ENCODE peak calls at places on chromosomes 4 and X, in ten cellular contexts. One of them, this sample, is unnamed.

GRCh38 chr4:13493793-13494192 is 9.7 kb upstream of the RAB28 start:
- DNase-seq in EH: no peak
- DNase-seq in glomerular endothelial cell: no peak
- DNase-seq in brain microvascular endothelial cell: no peak
- DNase-seq in OCI-LY7: no peak
- DNase-seq in ureter: no peak
- DNase-seq in iPS DF 6.9: no peak
- DNase-seq in stimulated activated CD4-positive, alpha-beta T cell treated with anti-CD3 and anti-CD28 coated beads, Interleukin-1b, Interleukin-23, amount 100 ng/mL, for 1 hour: no peak
- DNase-seq in NCI-H1092: no peak
- DNase-seq in retina: no peak
- DNase-seq in this sample: no peak

GRCh38 chr4:82005153-82005552 is 368.6 kb downstream of the HNRNPD start:
- DNase-seq in EH: no peak
- DNase-seq in glomerular endothelial cell: peak
- DNase-seq in brain microvascular endothelial cell: no peak
- DNase-seq in OCI-LY7: no peak
- DNase-seq in ureter: no peak
- DNase-seq in iPS DF 6.9: no peak
- DNase-seq in stimulated activated CD4-positive, alpha-beta T cell treated with anti-CD3 and anti-CD28 coated beads, Interleukin-1b, Interleukin-23, amount 100 ng/mL, for 1 hour: no peak
- DNase-seq in NCI-H1092: no peak
- DNase-seq in retina: no peak
- DNase-seq in this sample: no peak

GRCh38 chrX:49970699-49971098 is 48.3 kb downstream of the CLCN5 start:
- DNase-seq in EH: no peak
- DNase-seq in glomerular endothelial cell: no peak
- DNase-seq in brain microvascular endothelial cell: no peak
- DNase-seq in OCI-LY7: no peak
- DNase-seq in ureter: no peak
- DNase-seq in iPS DF 6.9: no peak
- DNase-seq in stimulated activated CD4-positive, alpha-beta T cell treated with anti-CD3 and anti-CD28 coated beads, Interleukin-1b, Interleukin-23, amount 100 ng/mL, for 1 hour: no peak
- DNase-seq in NCI-H1092: no peak
- DNase-seq in retina: no peak
- DNase-seq in this sample: no peak

GRCh38 chr4:3707423-3708102 is 58.6 kb upstream of the ADRA2C start:
- DNase-seq in EH: peak
- DNase-seq in glomerular endothelial cell: no peak
- DNase-seq in brain microvascular endothelial cell: no peak
- DNase-seq in OCI-LY7: no peak
- DNase-seq in ureter: no peak
- DNase-seq in iPS DF 6.9: no peak
- DNase-seq in stimulated activated CD4-positive, alpha-beta T cell treated with anti-CD3 and anti-CD28 coated beads, Interleukin-1b, Interleukin-23, amount 100 ng/mL, for 1 hour: no peak
- DNase-seq in NCI-H1092: no peak
- DNase-seq in retina: no peak
- DNase-seq in this sample: no peak

GRCh38 chr4:116599859-116600258 is 485.5 kb downstream of the TRAM1L1 start:
- DNase-seq in EH: no peak
- DNase-seq in glomerular endothelial cell: no peak
- DNase-seq in brain microvascular endothelial cell: no peak
- DNase-seq in OCI-LY7: peak
- DNase-seq in ureter: no peak
- DNase-seq in iPS DF 6.9: peak
- DNase-seq in stimulated activated CD4-positive, alpha-beta T cell treated with anti-CD3 and anti-CD28 coated beads, Interleukin-1b, Interleukin-23, amount 100 ng/mL, for 1 hour: no peak
- DNase-seq in NCI-H1092: no peak
- DNase-seq in retina: no peak
- DNase-seq in this sample: no peak

GRCh38 chrX:69010339-69010738 is 154.9 kb downstream of the PJA1 start:
- DNase-seq in EH: no peak
- DNase-seq in glomerular endothelial cell: no peak
- DNase-seq in brain microvascular endothelial cell: no peak
- DNase-seq in OCI-LY7: no peak
- DNase-seq in ureter: peak
- DNase-seq in iPS DF 6.9: no peak
- DNase-seq in stimulated activated CD4-positive, alpha-beta T cell treated with anti-CD3 and anti-CD28 coated beads, Interleukin-1b, Interleukin-23, amount 100 ng/mL, for 1 hour: no peak
- DNase-seq in NCI-H1092: no peak
- DNase-seq in retina: no peak
- DNase-seq in this sample: no peak

GRCh38 chrX:68511255-68511654 is 12.4 kb downstream of the YIPF6 start:
- DNase-seq in EH: peak
- DNase-seq in glomerular endothelial cell: no peak
- DNase-seq in brain microvascular endothelial cell: peak
- DNase-seq in OCI-LY7: peak
- DNase-seq in ureter: peak
- DNase-seq in iPS DF 6.9: no peak
- DNase-seq in stimulated activated CD4-positive, alpha-beta T cell treated with anti-CD3 and anti-CD28 coated beads, Interleukin-1b, Interleukin-23, amount 100 ng/mL, for 1 hour: no peak
- DNase-seq in NCI-H1092: peak
- DNase-seq in retina: no peak
- DNase-seq in this sample: peak

GRCh38 chr4:1017706-1018105 is 6.3 kb downstream of the FGFRL1 start:
- DNase-seq in EH: no peak
- DNase-seq in glomerular endothelial cell: no peak
- DNase-seq in brain microvascular endothelial cell: no peak
- DNase-seq in OCI-LY7: no peak
- DNase-seq in ureter: no peak
- DNase-seq in iPS DF 6.9: no peak
- DNase-seq in stimulated activated CD4-positive, alpha-beta T cell treated with anti-CD3 and anti-CD28 coated beads, Interleukin-1b, Interleukin-23, amount 100 ng/mL, for 1 hour: no peak
- DNase-seq in NCI-H1092: no peak
- DNase-seq in retina: no peak
- DNase-seq in this sample: no peak

GRCh38 chr4:110515676-110516075 is 39.7 kb downstream of the ENPEP start:
- DNase-seq in EH: no peak
- DNase-seq in glomerular endothelial cell: no peak
- DNase-seq in brain microvascular endothelial cell: no peak
- DNase-seq in OCI-LY7: peak
- DNase-seq in ureter: no peak
- DNase-seq in iPS DF 6.9: no peak
- DNase-seq in stimulated activated CD4-positive, alpha-beta T cell treated with anti-CD3 and anti-CD28 coated beads, Interleukin-1b, Interleukin-23, amount 100 ng/mL, for 1 hour: no peak
- DNase-seq in NCI-H1092: no peak
- DNase-seq in retina: no peak
- DNase-seq in this sample: peak

GRCh38 chr4:118867311-118868067 is 21.2 kb upstream of the SYNPO2 start:
- DNase-seq in EH: peak
- DNase-seq in glomerular endothelial cell: no peak
- DNase-seq in brain microvascular endothelial cell: no peak
- DNase-seq in OCI-LY7: no peak
- DNase-seq in ureter: no peak
- DNase-seq in iPS DF 6.9: no peak
- DNase-seq in stimulated activated CD4-positive, alpha-beta T cell treated with anti-CD3 and anti-CD28 coated beads, Interleukin-1b, Interleukin-23, amount 100 ng/mL, for 1 hour: no peak
- DNase-seq in NCI-H1092: no peak
- DNase-seq in retina: no peak
- DNase-seq in this sample: no peak

GRCh38 chrX:97766496-97767095 is 882.9 kb downstream of the RPA4 start:
- DNase-seq in EH: no peak
- DNase-seq in glomerular endothelial cell: no peak
- DNase-seq in brain microvascular endothelial cell: no peak
- DNase-seq in OCI-LY7: no peak
- DNase-seq in ureter: no peak
- DNase-seq in iPS DF 6.9: no peak
- DNase-seq in stimulated activated CD4-positive, alpha-beta T cell treated with anti-CD3 and anti-CD28 coated beads, Interleukin-1b, Interleukin-23, amount 100 ng/mL, for 1 hour: no peak
- DNase-seq in NCI-H1092: no peak
- DNase-seq in retina: no peak
- DNase-seq in this sample: no peak

GRCh38 chr4:156799121-156799589 is 172.4 kb downstream of the PDGFC start:
- DNase-seq in EH: peak
- DNase-seq in glomerular endothelial cell: no peak
- DNase-seq in brain microvascular endothelial cell: no peak
- DNase-seq in OCI-LY7: no peak
- DNase-seq in ureter: no peak
- DNase-seq in iPS DF 6.9: no peak
- DNase-seq in stimulated activated CD4-positive, alpha-beta T cell treated with anti-CD3 and anti-CD28 coated beads, Interleukin-1b, Interleukin-23, amount 100 ng/mL, for 1 hour: no peak
- DNase-seq in NCI-H1092: no peak
- DNase-seq in retina: no peak
- DNase-seq in this sample: no peak

GRCh38 chrX:110086916-110087484 is 84.1 kb downstream of the TMEM164 start:
- DNase-seq in EH: peak
- DNase-seq in glomerular endothelial cell: no peak
- DNase-seq in brain microvascular endothelial cell: peak
- DNase-seq in OCI-LY7: no peak
- DNase-seq in ureter: no peak
- DNase-seq in iPS DF 6.9: no peak
- DNase-seq in stimulated activated CD4-positive, alpha-beta T cell treated with anti-CD3 and anti-CD28 coated beads, Interleukin-1b, Interleukin-23, amount 100 ng/mL, for 1 hour: no peak
- DNase-seq in NCI-H1092: no peak
- DNase-seq in retina: no peak
- DNase-seq in this sample: no peak

GRCh38 chr4:2166253-2166652 is 75.7 kb downstream of the HAUS3 start:
- DNase-seq in EH: no peak
- DNase-seq in glomerular endothelial cell: no peak
- DNase-seq in brain microvascular endothelial cell: no peak
- DNase-seq in OCI-LY7: no peak
- DNase-seq in ureter: no peak
- DNase-seq in iPS DF 6.9: no peak
- DNase-seq in stimulated activated CD4-positive, alpha-beta T cell treated with anti-CD3 and anti-CD28 coated beads, Interleukin-1b, Interleukin-23, amount 100 ng/mL, for 1 hour: no peak
- DNase-seq in NCI-H1092: no peak
- DNase-seq in retina: no peak
- DNase-seq in this sample: no peak

This sample was measured in CD4-positive, alpha-beta memory T cell.